ENCODE peak calls at places on chromosomes 3 and 15, in seven cellular contexts. V is fibroblast of lung; Q is brain microvascular endothelial cell; G is CD8-positive, alpha-beta T cell; K is right atrium auricular region; I is tibial nerve; T is tibial artery. S is an unnamed sample.
A peak's percentile ranks its signal among the peaks of the same experiment; 100 is the strongest.

GRCh38 chr15:41494190-41494921 is 682 bp downstream of the ITPKA start:
- DNase-seq in V (no peak), Q (no peak), G (no peak), K (no peak), I (no peak), T (no peak), S (no peak)

GRCh38 chr3:131338948-131339640 is 42.5 kb upstream of the NUDT16 start:
- DNase-seq in V (peak; percentile 32), Q (no peak), G (no peak), K (no peak), I (no peak), T (no peak), S (no peak)

GRCh38 chr3:176274161-176274560 is 923.1 kb downstream of the TBL1XR1 start:
- DNase-seq in V (no peak), Q (no peak), G (no peak), K (no peak), I (no peak), T (no peak), S (no peak)

GRCh38 chr3:64443553-64444331 is 218.5 kb upstream of the PRICKLE2 start:
- DNase-seq in V (peak; percentile 59), Q (peak; percentile 33), G (no peak), K (no peak), I (peak; percentile 14), T (no peak), S (no peak)

GRCh38 chr3:40304352-40304751 is 5.2 kb upstream of the EIF1B start:
- DNase-seq in V (no peak), Q (no peak), G (no peak), K (no peak), I (no peak), T (no peak), S (no peak)

GRCh38 chr15:73196113-73196512 is 143.8 kb downstream of the NEO1 start:
- DNase-seq in V (no peak), Q (no peak), G (no peak), K (no peak), I (no peak), T (no peak), S (no peak)

GRCh38 chr3:169295126-169295525 is 368.4 kb downstream of the MECOM start:
- DNase-seq in V (peak; percentile 13), Q (peak; percentile 6), G (no peak), K (no peak), I (no peak), T (no peak), S (no peak)

GRCh38 chr3:20324664-20325478 is 138.9 kb upstream of the SGO1 start:
- DNase-seq in V (peak; percentile 66), Q (no peak), G (no peak), K (no peak), I (no peak), T (no peak), S (no peak)

GRCh38 chr3:151383956-151384355 is 597 bp downstream of the P2RY12 start:
- DNase-seq in V (no peak), Q (no peak), G (no peak), K (no peak), I (no peak), T (no peak), S (no peak)

GRCh38 chr15:94305133-94305532 is 73.8 kb downstream of the MCTP2 start:
- DNase-seq in V (peak; percentile 24), Q (no peak), G (no peak), K (no peak), I (no peak), T (no peak), S (no peak)

DNA sequence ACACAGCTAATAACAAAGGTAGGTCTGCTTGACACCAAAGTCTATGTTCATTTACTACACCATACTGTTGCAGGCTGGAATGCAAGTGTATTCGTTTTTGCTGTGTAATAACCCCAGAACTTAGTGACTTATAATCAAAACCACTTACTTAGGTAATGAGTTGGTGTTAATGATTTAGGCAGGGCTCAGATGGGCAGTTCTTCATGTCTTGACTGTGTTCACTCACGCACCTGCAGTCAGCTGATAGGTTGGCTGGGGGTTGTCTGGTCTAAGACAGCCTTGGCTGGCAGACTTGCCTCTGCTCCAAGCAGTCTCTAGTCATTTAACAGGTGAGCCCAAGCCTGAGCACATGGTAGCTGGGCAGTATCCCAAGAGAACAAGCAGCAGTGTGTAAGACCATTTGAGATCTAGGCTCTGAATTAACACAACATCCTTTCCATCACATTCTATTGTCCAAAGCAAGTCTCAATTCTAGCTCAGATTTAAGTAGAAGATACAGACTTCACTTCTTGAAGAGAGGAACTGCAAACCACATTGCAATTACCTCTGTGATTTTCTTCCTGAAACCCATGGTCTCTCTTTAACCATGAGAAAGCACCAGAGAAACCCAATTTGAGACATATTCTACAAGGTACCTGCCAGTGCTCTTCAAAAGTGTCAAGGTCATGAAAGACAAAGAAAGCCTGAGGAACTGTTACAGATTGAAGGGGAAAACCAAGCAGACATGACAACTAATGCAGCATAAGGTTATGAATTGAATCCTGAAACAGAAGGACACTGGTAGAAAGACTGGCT is 13.3 kb upstream of the DCLK3 start:
- DNase-seq in V (no peak), Q (no peak), G (no peak), K (no peak), I (no peak), T (no peak), S (no peak)
- H3K27ac ChIP-seq in V (no peak overlapping the region), Q (no peak overlapping the region), G (no peak overlapping the region), K (no peak overlapping the region), I (no peak overlapping the region), T (no peak overlapping the region), S (no peak overlapping the region)

DNA sequence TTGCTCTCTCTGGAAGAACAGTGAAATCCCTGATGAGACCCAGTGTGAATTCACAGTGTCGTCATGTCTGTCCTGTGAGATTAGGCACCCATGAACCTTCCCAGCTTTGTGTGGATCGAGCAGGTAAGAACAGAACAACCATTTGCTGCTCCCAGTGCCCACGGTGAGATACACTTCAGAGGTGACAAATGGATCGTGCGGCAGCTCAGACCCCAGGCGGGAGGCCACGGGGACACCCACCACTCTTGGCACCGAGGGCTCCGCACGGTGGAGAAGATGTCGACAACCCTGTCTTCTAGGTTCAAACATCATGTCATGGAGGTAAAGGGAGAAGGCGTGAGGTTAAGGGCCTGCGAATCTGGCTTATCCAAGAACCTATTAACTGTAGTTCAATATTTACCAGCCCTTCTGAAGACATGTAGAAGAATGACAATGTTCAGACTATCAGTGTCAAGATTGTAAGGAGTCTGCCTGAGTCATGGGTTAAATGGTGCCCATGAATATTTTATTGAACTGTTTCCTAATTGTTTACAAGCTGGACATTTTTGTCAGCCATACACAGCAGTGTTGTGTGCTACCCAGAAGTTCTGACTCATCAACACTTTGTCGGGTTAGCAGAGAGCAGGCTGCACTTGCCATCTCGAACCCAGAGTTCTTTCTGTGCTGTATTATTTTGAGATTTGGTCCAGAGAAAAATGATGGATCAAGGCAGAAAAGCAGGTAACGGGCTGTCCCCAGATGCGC is 15.5 kb upstream of the PCSK6 start:
- DNase-seq in V (no peak), Q (no peak), G (no peak), K (peak; percentile 28), I (no peak), T (no peak), S (no peak)
- H3K27ac ChIP-seq in V (no peak overlapping the region), Q (no peak overlapping the region), G (no peak overlapping the region), K (no peak overlapping the region), I (no peak overlapping the region), T (no peak overlapping the region), S (no peak overlapping the region)

DNA sequence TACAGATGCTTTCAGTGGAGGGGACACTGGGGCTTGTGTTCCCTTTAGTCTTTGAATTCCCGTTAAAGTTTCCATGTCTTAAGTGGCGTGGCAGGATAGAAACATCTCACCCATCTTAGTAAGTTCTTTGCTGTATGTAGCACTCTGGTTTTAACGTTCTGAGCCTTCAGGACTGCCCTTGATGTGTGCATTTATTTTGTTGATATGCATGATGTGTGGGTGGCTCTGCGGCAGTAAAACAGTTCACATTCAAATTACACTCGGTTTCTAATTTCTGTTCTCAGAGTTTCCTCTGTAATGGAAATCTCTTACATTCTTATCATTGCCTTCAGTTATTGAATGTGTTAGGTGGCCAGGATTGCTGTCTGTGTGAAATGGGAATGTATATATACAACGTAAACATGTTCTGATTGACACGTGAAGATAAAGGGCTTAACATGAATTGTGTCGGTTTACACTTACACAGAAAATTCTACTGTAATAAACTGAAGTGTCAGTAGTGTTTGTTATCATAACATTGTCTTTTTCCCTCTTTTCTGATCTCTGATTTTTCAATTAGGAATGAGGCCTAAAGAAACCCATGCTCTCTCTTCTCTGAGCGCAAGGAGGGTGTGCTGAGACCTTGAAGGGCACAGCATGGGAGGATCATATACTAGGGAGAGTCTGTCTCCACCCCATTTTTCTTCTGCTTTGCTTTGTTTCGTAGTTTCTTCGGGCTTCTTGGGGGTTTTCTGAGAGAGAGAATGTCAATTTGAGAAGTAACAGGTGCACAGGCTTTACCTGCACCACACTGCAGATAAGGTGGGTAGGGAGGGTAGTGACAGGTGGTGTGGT is 51.5 kb downstream of the IGF1R start:
- DNase-seq in V (no peak), Q (no peak), G (no peak), K (no peak), I (no peak), T (no peak), S (no peak)
- H3K27ac ChIP-seq in V (no peak overlapping the region), Q (no peak overlapping the region), G (no peak overlapping the region), K (no peak overlapping the region), I (no peak overlapping the region), T (no peak overlapping the region), S (no peak overlapping the region)

DNA sequence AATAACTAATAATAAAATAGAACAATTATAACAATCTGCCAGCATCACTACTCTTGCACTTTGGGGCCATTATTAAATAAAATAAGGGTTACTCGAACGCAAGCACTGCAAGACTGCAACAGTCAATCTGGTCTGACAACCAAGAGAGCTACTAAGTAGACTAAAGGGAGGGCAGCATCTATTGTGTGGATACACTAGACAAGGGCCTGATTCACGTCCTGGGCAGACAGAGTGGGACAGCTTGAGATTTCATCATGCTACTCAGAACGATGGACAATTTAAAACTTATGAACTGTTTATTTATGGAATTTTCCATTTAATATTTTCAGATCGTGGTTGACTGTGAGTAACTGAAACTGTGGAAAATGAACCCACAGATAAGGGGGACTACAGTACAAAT is 39.5 kb downstream of the TNIK start:
- DNase-seq in V (peak; percentile 65), Q (peak; percentile 54), G (no peak), K (no peak), I (no peak), T (no peak), S (no peak)
- H3K27ac ChIP-seq in V (no peak overlapping the region), Q (peak overlapping the region; percentile 27), G (no peak overlapping the region), K (no peak overlapping the region), I (no peak overlapping the region), T (no peak overlapping the region), S (no peak overlapping the region)

GRCh38 chr3:46926039-46926438 is 48.5 kb downstream of the PTH1R start:
- DNase-seq in V (peak; percentile 79), Q (peak; percentile 62), G (no peak), K (no peak), I (no peak), T (peak; percentile 82), S (no peak)
- H3K27ac ChIP-seq in V (peak overlapping the region; percentile 77), Q (peak overlapping the region; percentile 52), G (no peak overlapping the region), K (peak overlapping the region; percentile 91), I (no peak overlapping the region), T (peak overlapping the region; percentile 67), S (peak overlapping the region; percentile 42)

GRCh38 chr15:65287515-65287845 is 797 bp upstream of the PARP16 start:
- DNase-seq in V (no peak), Q (no peak), G (no peak), K (no peak), I (no peak), T (no peak), S (no peak)
- H3K27ac ChIP-seq in V (no peak overlapping the region), Q (no peak overlapping the region), G (no peak overlapping the region), K (peak overlapping the region; percentile 90), I (peak overlapping the region; percentile 82), T (peak overlapping the region; percentile 87), S (peak overlapping the region; percentile 92)

GRCh38 chr15:27061739-27062138 is 90.8 kb downstream of the GABRG3 start:
- DNase-seq in V (no peak), Q (no peak), G (no peak), K (no peak), I (no peak), T (no peak), S (no peak)
- H3K27ac ChIP-seq in V (no peak overlapping the region), Q (no peak overlapping the region), G (no peak overlapping the region), K (no peak overlapping the region), I (no peak overlapping the region), T (no peak overlapping the region), S (no peak overlapping the region)

S was measured in ascending aorta.